ENCODE peak calls at places on chromosomes 3 and 15, in five cellular contexts. T is HepG2, G is SK-N-SH, F is GM12878, M is H1. Y is an unnamed sample.

GRCh38 chr3:182979719-182980191 is 583 bp downstream of the DCUN1D1 start:
- DNase-seq in T (peak; percentile 12), G (peak; percentile 77), F (no peak), M (no peak), Y (no peak)

GRCh38 chr3:169432692-169433432 is 230.7 kb downstream of the MECOM start:
- DNase-seq in T (no peak), G (no peak), F (no peak), M (no peak), Y (no peak)

GRCh38 chr3:55036883-55037577 is 109.2 kb upstream of the LRTM1 start:
- DNase-seq in T (no peak), G (no peak), F (no peak), M (no peak), Y (no peak)

GRCh38 chr15:75042730-75043508 is 19.5 kb downstream of the PPCDC start:
- DNase-seq in T (peak; percentile 93), G (peak; percentile 44), F (peak; percentile 100), M (no peak), Y (peak; percentile 67)

GRCh38 chr15:40338921-40339620 is 1.7 kb downstream of the CCDC9B start:
- DNase-seq in T (peak; percentile 85), G (no peak), F (no peak), M (no peak), Y (no peak)

GRCh38 chr15:84725001-84725491 is 9.1 kb upstream of the SEC11A start:
- DNase-seq in T (no peak), G (peak; percentile 51), F (peak; percentile 71), M (no peak), Y (no peak)

GRCh38 chr3:138118863-138119766 is 3.7 kb upstream of the DZIP1L start:
- DNase-seq in T (peak; percentile 70), G (peak; percentile 73), F (peak; percentile 25), M (no peak), Y (peak; percentile 34)

GRCh38 chr3:13835246-13835645 is 44.6 kb downstream of the WNT7A start:
- DNase-seq in T (no peak), G (no peak), F (no peak), M (no peak), Y (no peak)

GRCh38 chr3:188863999-188864406 is 307.8 kb upstream of the TPRG1 start:
- DNase-seq in T (no peak), G (no peak), F (no peak), M (no peak), Y (no peak)

GRCh38 chr3:12193485-12194165 is 34.9 kb upstream of the TIMP4 start:
- DNase-seq in T (peak; percentile 52), G (no peak), F (peak; percentile 75), M (no peak), Y (no peak)

GRCh38 chr15:64067564-64068030 is 21.3 kb upstream of the DAPK2 start:
- DNase-seq in T (peak; percentile 60), G (peak; percentile 90), F (peak; percentile 40), M (peak; percentile 25), Y (peak; percentile 39)

GRCh38 chr3:64766463-64766862 is 78.7 kb upstream of the ADAMTS9 start:
- DNase-seq in T (no peak), G (no peak), F (no peak), M (no peak), Y (no peak)

GRCh38 chr3:13207578-13207922 is 134.3 kb upstream of the IQSEC1 start:
- DNase-seq in T (no peak), G (no peak), F (no peak), M (no peak), Y (no peak)

GRCh38 chr15:65532738-65533051 is 2.4 kb downstream of the HACD3 start:
- DNase-seq in T (peak; percentile 79), G (no peak), F (no peak), M (no peak), Y (no peak)

GRCh38 chr3:48655586-48655985 is 7.1 kb downstream of the CELSR3 start:
- DNase-seq in T (no peak), G (no peak), F (no peak), M (no peak), Y (no peak)

GRCh38 chr15:73930790-73931281 is 4.6 kb downstream of the LOXL1 start:
- DNase-seq in T (no peak), G (no peak), F (no peak), M (no peak), Y (no peak)

DNA sequence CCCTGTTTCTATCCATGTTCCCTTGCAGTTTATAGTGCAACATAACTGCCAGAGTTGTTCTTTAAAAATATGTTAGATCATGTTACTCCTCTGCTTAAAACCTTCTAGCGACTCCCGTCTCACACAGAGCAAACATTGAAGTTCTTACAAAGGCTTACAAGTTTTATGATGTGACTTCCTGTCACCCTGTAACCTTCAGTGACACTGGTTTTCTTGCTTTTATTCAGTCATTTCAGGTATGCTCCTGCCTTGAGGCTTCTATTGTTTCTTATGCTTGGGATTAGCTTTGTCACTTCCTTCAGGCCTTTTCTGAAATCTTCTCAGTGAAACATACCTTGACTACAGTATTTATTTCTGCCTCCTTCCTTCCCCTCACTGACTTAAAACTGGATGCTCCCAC is 252.1 kb downstream of the DOCK3 start:
- DNase-seq in T (no peak), G (no peak), F (no peak), M (no peak), Y (no peak)
- TF ChIP-seq TAF1 in T (no peak), G (no peak), F (no peak), M (no peak), Y (no peak)

GRCh38 chr15:59339252-59339672 is 33.4 kb downstream of the MYO1E start:
- DNase-seq in T (peak; percentile 90), G (no peak), F (no peak), M (no peak), Y (no peak)
- TF ChIP-seq TAF1 in T (no peak), G (no peak), F (no peak), M (no peak), Y (no peak)

GRCh38 chr15:78206326-78207109 is 27.8 kb downstream of the ACSBG1 start:
- DNase-seq in T (no peak), G (no peak), F (no peak), M (no peak), Y (no peak)
- TF ChIP-seq TAF1 in T (no peak), G (no peak), F (no peak), M (no peak), Y (no peak)

GRCh38 chr3:193863657-193864323 is 270.8 kb downstream of the OPA1 start:
- DNase-seq in T (no peak), G (no peak), F (no peak), M (no peak), Y (no peak)
- TF ChIP-seq TAF1 in T (no peak), G (no peak), F (no peak), M (no peak), Y (no peak)

GRCh38 chr3:193499152-193499551 is 55.5 kb downstream of the ATP13A4 start:
- DNase-seq in T (no peak), G (no peak), F (no peak), M (no peak), Y (no peak)
- TF ChIP-seq TAF1 in T (no peak), G (no peak), F (no peak), M (no peak), Y (no peak)

DNA sequence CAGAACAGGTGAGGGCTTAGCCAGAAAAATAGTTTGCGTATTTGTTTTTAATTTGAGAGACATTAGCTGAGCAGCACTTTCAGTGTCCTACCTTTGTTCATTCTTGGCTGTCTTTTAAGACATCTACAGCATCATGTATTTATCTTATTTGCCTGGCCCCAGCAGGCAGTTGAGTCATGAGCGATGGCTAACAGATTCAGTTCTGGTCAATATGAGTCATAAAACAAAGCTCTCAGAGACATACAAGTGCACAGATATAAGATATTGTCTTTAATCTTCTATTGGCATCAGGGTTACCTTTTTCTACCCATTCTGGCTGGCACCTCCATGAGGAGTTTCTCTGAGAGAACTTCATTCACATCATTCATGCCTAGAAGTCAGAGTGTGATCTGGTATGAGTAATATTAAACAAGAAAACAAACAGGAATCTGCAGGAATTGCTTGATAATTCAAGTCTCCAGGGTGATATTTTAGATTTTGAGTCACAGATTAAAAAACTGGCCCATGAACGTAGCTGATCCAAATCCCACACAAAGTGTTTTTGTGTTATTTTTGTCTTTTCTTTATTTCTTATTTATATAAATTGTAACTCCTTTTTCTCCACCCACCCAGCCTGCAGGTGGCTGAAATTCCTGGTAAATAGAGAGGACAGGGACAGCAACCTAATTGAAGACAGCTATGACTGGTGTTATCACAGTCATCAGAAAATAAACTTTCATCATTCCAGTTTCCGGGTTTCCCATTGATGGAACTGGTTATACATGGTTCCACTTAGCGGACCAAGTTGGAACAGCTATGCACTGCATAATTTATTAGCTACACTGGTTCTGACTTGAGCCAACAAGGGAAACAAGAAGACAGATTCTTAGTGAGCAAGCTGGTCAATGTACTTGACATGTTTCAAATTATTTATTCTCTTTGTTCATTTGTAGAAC is 47.3 kb downstream of the PLSCR2 start:
- DNase-seq in T (no peak), G (no peak), F (no peak), M (no peak), Y (no peak)
- TF ChIP-seq TAF1 in T (no peak), G (no peak), F (no peak), M (no peak), Y (no peak)

GRCh38 chr15:81176291-81176893 is 20.3 kb upstream of the IL16 start:
- DNase-seq in T (no peak), G (no peak), F (no peak), M (no peak), Y (no peak)
- TF ChIP-seq TAF1 in T (no peak), G (no peak), F (no peak), M (no peak), Y (no peak)

Y was measured in GM12891.